ENCODE peak calls at places on chromosomes 13 and 19, in four cellular contexts. K, X, Y and C are unnamed samples.

GRCh38 chr13:113562085-113562749 is 22.3 kb upstream of the TFDP1 start:
- DNase-seq in K (peak; percentile 48), X (no peak), Y (peak; percentile 80), C (no peak)

GRCh38 chr19:18666304-18666703 is 17.2 kb upstream of the CRTC1 start:
- DNase-seq in K (no peak), X (no peak), Y (no peak), C (no peak)

GRCh38 chr13:110195547-110196485 is 111.1 kb downstream of the COL4A1 start:
- DNase-seq in K (no peak), X (no peak), Y (no peak), C (no peak)

GRCh38 chr19:19459707-19460251 is 54.3 kb downstream of the GATAD2A start:
- DNase-seq in K (no peak), X (peak; percentile 61), Y (no peak), C (no peak)

GRCh38 chr19:48181505-48181904 is 11.0 kb downstream of the ZSWIM9 start:
- DNase-seq in K (no peak), X (no peak), Y (no peak), C (no peak)

GRCh38 chr19:4267101-4267900 is 11.8 kb upstream of the SHD start:
- DNase-seq in K (no peak), X (peak; percentile 34), Y (peak; percentile 72), C (no peak)

GRCh38 chr19:11560404-11560988 is 1.5 kb upstream of the ELOF1 start:
- DNase-seq in K (peak; percentile 56), X (no peak), Y (no peak), C (peak; percentile 50)

GRCh38 chr19:23771348-23771747 is 12.7 kb upstream of the ZNF681 start:
- DNase-seq in K (no peak), X (no peak), Y (no peak), C (no peak)

GRCh38 chr19:5150331-5150901 is 181.5 kb downstream of the KDM4B start:
- DNase-seq in K (no peak), X (no peak), Y (peak; percentile 32), C (no peak)

GRCh38 chr19:7856679-7857663 is 17.2 kb downstream of the PRR36 start:
- DNase-seq in K (no peak), X (no peak), Y (no peak), C (no peak)

GRCh38 chr19:3366104-3366760 is at the start of gene NFIC:
- DNase-seq in K (no peak), X (peak; percentile 84), Y (peak; percentile 89), C (peak; percentile 49)

GRCh38 chr13:110367620-110368019 is 60.5 kb downstream of the COL4A2 start:
- DNase-seq in K (no peak), X (no peak), Y (no peak), C (no peak)

GRCh38 chr19:57096640-57097361 is 23.0 kb upstream of the USP29 start:
- DNase-seq in K (no peak), X (no peak), Y (no peak), C (no peak)

GRCh38 chr13:100673831-100674362 is 698 bp downstream of the TMTC4 start:
- DNase-seq in K (peak; percentile 63), X (no peak), Y (peak; percentile 81), C (peak; percentile 68)

GRCh38 chr19:43675269-43675879 is 5.4 kb upstream of the PLAUR start:
- DNase-seq in K (no peak), X (no peak), Y (no peak), C (no peak)

GRCh38 chr13:100301418-100301817 is 212.5 kb downstream of the PCCA start:
- DNase-seq in K (no peak), X (no peak), Y (no peak), C (no peak)

GRCh38 chr13:99356216-99357089 is 49.3 kb upstream of the GPR183 start:
- DNase-seq in K (peak; percentile 39), X (peak; percentile 43), Y (peak; percentile 64), C (no peak)

GRCh38 chr19:44055870-44056269 is 4.0 kb downstream of the ZNF223 start:
- DNase-seq in K (no peak), X (no peak), Y (no peak), C (no peak)

GRCh38 chr13:21945195-21945594 is 274.3 kb downstream of the FGF9 start:
- DNase-seq in K (no peak), X (no peak), Y (no peak), C (no peak)

GRCh38 chr19:801030-801860 is 4.0 kb downstream of the PTBP1 start:
- DNase-seq in K (no peak), X (peak; percentile 66), Y (peak; percentile 80), C (no peak)

GRCh38 chr13:44879452-44880058 is 109.7 kb downstream of the NUFIP1 start:
- DNase-seq in K (no peak), X (no peak), Y (no peak), C (no peak)

GRCh38 chr13:107339209-107339608 is 771.3 kb upstream of the ARGLU1 start:
- DNase-seq in K (no peak), X (no peak), Y (no peak), C (no peak)

GRCh38 chr13:93029536-93029935 is 197.1 kb upstream of the GPC6 start:
- DNase-seq in K (no peak), X (no peak), Y (no peak), C (no peak)

GRCh38 chr13:60139272-60139671 is 24.5 kb downstream of the DIAPH3 start:
- DNase-seq in K (no peak), X (no peak), Y (no peak), C (no peak)

GRCh38 chr19:38669532-38669931 is 22.1 kb downstream of the ACTN4 start:
- DNase-seq in K (no peak), X (no peak), Y (no peak), C (no peak)

GRCh38 chr19:3968556-3969434 is 2.1 kb downstream of the DAPK3 start:
- DNase-seq in K (peak; percentile 100), X (peak; percentile 94), Y (peak; percentile 88), C (no peak)

GRCh38 chr19:32687681-32688080 is 3.9 kb upstream of the NUDT19 start:
- DNase-seq in K (no peak), X (no peak), Y (no peak), C (no peak)

GRCh38 chr13:46168341-46168740 is 13.6 kb downstream of the LCP1 start:
- DNase-seq in K (no peak), X (peak; percentile 65), Y (no peak), C (no peak)

GRCh38 chr19:49530708-49531107 is 2.9 kb downstream of the RCN3 start:
- DNase-seq in K (no peak), X (no peak), Y (no peak), C (no peak)

GRCh38 chr13:52348983-52349780 is 56.8 kb downstream of the THSD1 start:
- DNase-seq in K (no peak), X (no peak), Y (no peak), C (no peak)

GRCh38 chr13:73521970-73522549 is 463.3 kb downstream of the KLF5 start:
- DNase-seq in K (no peak), X (no peak), Y (no peak), C (no peak)

GRCh38 chr13:73520566-73521290 is 461.9 kb downstream of the KLF5 start:
- DNase-seq in K (no peak), X (no peak), Y (no peak), C (no peak)

GRCh38 chr13:73521291-73521626 is 462.5 kb downstream of the KLF5 start:
- DNase-seq in K (no peak), X (no peak), Y (no peak), C (no peak)

GRCh38 chr13:73522937-73523336 is 464.1 kb downstream of the KLF5 start:
- DNase-seq in K (no peak), X (no peak), Y (no peak), C (no peak)

DNA sequence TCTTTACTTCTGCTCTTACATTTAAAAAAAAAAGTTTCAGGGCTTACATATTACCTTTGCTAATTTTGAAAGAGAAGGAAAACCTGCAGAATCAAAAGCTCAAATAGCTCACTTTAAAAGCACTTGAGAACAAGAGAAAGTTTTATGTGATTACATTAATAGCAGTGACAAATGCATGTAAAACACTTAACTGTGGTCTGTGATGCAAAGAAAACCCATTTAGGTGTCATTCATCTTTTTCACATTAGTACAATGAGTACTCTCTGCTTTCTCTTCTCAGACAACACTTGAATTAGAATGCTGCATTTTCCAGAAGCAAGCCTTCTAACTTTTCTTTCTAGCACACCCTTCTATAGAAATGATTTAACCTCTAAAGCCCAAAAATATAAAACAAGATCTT is 460.9 kb downstream of the KLF5 start:
- DNase-seq in K (no peak), X (no peak), Y (no peak), C (no peak)
- H3K27ac ChIP-seq in K (no peak overlapping the region), X (no peak overlapping the region), Y (no peak overlapping the region), C (no peak overlapping the region)

GRCh38 chr13:41608779-41609178 is 151.4 kb downstream of the RGCC start:
- DNase-seq in K (no peak), X (no peak), Y (no peak), C (no peak)

GRCh38 chr13:41610426-41610825 is 153.1 kb downstream of the RGCC start:
- DNase-seq in K (peak; percentile 94), X (no peak), Y (no peak), C (no peak)

GRCh38 chr13:41613471-41613870 is 156.1 kb downstream of the RGCC start:
- DNase-seq in K (no peak), X (no peak), Y (no peak), C (no peak)

GRCh38 chr13:41609828-41610227 is 152.5 kb downstream of the RGCC start:
- DNase-seq in K (no peak), X (no peak), Y (no peak), C (no peak)

DNA sequence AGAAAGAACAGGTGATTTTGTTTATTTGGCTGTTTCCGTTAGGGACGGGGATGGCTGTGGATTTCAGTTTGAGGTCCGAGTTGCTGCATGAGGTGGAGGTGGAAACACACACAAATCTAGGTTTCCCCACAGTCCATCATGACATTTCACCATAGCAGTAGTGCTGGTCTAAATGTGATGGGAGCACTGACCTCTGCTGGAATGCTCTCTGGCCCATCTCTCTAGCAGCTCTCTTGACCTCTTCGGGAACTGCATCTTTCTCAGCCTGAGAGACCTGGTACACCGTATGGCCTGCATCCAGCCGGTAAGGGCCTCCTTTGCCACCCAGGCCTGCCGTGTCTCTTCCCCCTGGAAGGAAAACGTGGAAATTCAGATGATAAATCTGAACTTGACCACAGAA is 154.0 kb downstream of the RGCC start:
- DNase-seq in K (no peak), X (no peak), Y (no peak), C (no peak)
- H3K27ac ChIP-seq in K (peak overlapping the region; percentile 97), X (no peak overlapping the region), Y (no peak overlapping the region), C (peak overlapping the region; percentile 39)

GRCh38 chr13:20721058-20721453 is 17.6 kb downstream of the IL17D start:
- DNase-seq in K (no peak), X (no peak), Y (no peak), C (no peak)
- H3K27ac ChIP-seq in K (no peak overlapping the region), X (no peak overlapping the region), Y (no peak overlapping the region), C (no peak overlapping the region)

GRCh38 chr19:2170987-2171348 is 7.2 kb downstream of the DOT1L start:
- DNase-seq in K (no peak), X (no peak), Y (no peak), C (no peak)

GRCh38 chr19:2173841-2174577 is 10.3 kb downstream of the DOT1L start:
- DNase-seq in K (no peak), X (no peak), Y (no peak), C (no peak)

GRCh38 chr19:2171349-2172145 is 7.8 kb downstream of the DOT1L start:
- DNase-seq in K (no peak), X (no peak), Y (peak; percentile 62), C (no peak)

GRCh38 chr19:2175742-2176141 is 12.0 kb downstream of the DOT1L start:
- DNase-seq in K (no peak), X (no peak), Y (no peak), C (no peak)

DNA sequence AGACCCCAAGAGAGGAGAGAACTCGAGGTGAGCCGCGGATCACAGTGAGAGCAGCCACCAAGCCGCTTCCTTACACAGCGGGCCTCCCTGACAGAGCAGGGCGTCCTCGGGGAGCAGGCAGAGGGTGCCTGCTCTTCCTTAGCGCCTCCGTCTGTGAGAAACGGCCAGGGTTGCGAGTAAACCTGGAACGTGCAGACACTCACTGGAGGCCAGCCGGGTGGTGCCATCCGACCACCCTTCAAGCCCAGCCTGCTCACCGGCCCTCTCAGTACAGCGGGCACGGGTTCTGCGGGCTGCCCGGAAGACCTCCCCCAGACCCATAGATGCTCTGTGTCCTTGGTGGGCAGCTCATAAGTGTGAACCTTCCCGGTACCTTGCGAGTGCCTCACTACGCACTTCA is 9.7 kb downstream of the DOT1L start:
- DNase-seq in K (no peak), X (no peak), Y (no peak), C (no peak)
- H3K27ac ChIP-seq in K (no peak overlapping the region), X (no peak overlapping the region), Y (peak overlapping the region; percentile 27), C (no peak overlapping the region)